ENCODE peak calls at places on chromosomes 12 and 14, in eight cellular contexts. U is gastrocnemius medialis, Y is HCT116, S is uterus, T is heart left ventricle, M is suprapubic skin, J is ovary, Q is A549. E is an unnamed sample.
A peak's percentile ranks its signal among the peaks of the same experiment; 100 is the strongest.

GRCh38 chr12:30835216-30835615 is 80.5 kb upstream of the CAPRIN2 start:
- DNase-seq in U (no peak), Y (no peak), S (no peak), T (no peak), M (no peak), J (no peak), Q (no peak), E (no peak)

GRCh38 chr14:51119411-51120051 is 24.6 kb upstream of the TRIM9 start:
- DNase-seq in U (no peak), Y (no peak), S (no peak), T (no peak), M (no peak), J (no peak), Q (no peak), E (no peak)

GRCh38 chr12:119082496-119082895 is 96.2 kb upstream of the HSPB8 start:
- DNase-seq in U (no peak), Y (no peak), S (no peak), T (peak; percentile 83), M (no peak), J (no peak), Q (no peak), E (no peak)

GRCh38 chr14:31118892-31119291 is 88.7 kb downstream of the HECTD1 start:
- DNase-seq in U (no peak), Y (no peak), S (no peak), T (no peak), M (no peak), J (no peak), Q (no peak), E (no peak)

GRCh38 chr12:57632369-57632897 is 568 bp downstream of the B4GALNT1 start:
- DNase-seq in U (no peak), Y (no peak), S (no peak), T (no peak), M (peak; percentile 67), J (peak; percentile 20), Q (peak; percentile 43), E (no peak)

GRCh38 chr12:50102186-50102585 is 1.6 kb upstream of the GPD1 start:
- DNase-seq in U (no peak), Y (no peak), S (no peak), T (no peak), M (no peak), J (no peak), Q (no peak), E (no peak)

GRCh38 chr12:19316420-19316819 is 122.9 kb upstream of the AEBP2 start:
- DNase-seq in U (no peak), Y (no peak), S (no peak), T (no peak), M (no peak), J (no peak), Q (peak; percentile 9), E (no peak)

GRCh38 chr14:74988131-74988530 is 14.6 kb upstream of the EIF2B2 start:
- DNase-seq in U (no peak), Y (peak; percentile 45), S (no peak), T (no peak), M (no peak), J (no peak), Q (peak; percentile 54), E (no peak)

GRCh38 chr12:57340104-57340503 is 89.1 kb upstream of the STAC3 start:
- DNase-seq in U (peak; percentile 28), Y (no peak), S (peak; percentile 62), T (peak; percentile 82), M (no peak), J (peak; percentile 80), Q (peak; percentile 71), E (peak; percentile 56)

GRCh38 chr12:114166360-114166759 is 200.2 kb upstream of the RBM19 start:
- DNase-seq in U (no peak), Y (peak; percentile 24), S (peak; percentile 19), T (peak; percentile 38), M (no peak), J (no peak), Q (peak; percentile 49), E (peak; percentile 30)

GRCh38 chr12:6851921-6852650 is at the start of gene USP5:
- DNase-seq in U (peak; percentile 99), Y (peak; percentile 100), S (peak; percentile 98), T (peak; percentile 100), M (peak; percentile 99), J (peak; percentile 97), Q (peak; percentile 100), E (peak; percentile 99)

GRCh38 chr12:6850796-6851152 is 312 bp downstream of the CDCA3 start:
- DNase-seq in U (no peak), Y (no peak), S (no peak), T (no peak), M (no peak), J (no peak), Q (no peak), E (no peak)

GRCh38 chr12:6852651-6853354 is 853 bp downstream of the USP5 start:
- DNase-seq in U (no peak), Y (no peak), S (peak; percentile 47), T (no peak), M (no peak), J (peak; percentile 64), Q (peak; percentile 59), E (peak; percentile 22)

GRCh38 chr12:6849976-6850560 is 1.0 kb downstream of the CDCA3 start:
- DNase-seq in U (no peak), Y (no peak), S (no peak), T (no peak), M (no peak), J (no peak), Q (no peak), E (no peak)

DNA sequence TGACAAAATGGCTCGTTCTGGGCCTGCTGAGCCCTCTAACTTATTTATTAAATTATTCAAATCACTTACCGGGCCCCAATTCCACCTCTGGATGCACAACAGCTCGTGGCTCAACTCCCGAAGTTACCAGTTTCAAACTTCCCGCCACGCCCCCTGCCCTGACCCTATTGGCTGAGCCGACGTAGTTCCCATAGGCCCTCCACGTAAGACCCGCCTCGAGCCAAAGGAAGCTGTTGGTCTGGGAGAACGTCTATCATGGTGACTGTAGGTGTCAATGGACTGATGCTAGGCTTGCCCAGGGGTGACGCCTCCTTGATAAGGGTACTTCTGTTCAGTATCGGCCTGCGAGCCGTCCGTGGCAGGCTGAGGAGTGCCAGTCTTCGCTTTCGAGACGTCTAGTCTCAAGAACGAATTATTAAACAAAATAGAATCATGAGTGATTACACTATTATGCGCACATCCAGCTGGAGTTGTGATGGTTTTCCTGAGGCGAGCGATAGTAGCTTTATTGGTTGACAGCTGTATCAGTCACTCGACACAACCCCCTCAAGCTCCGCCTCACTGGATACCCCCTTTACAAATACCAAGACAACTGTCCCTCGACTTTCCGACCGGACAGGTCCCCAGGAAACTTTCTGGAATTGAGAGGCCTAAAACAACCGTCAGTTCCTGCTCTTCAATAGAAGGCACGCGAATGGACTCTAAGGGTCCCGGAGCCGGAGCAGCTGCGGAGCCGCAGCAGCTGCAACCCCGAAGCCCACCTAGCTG is at the start of gene CDCA3:
- DNase-seq in U (peak; percentile 96), Y (peak; percentile 98), S (peak; percentile 92), T (peak; percentile 97), M (peak; percentile 98), J (peak; percentile 96), Q (peak; percentile 99), E (peak; percentile 98)
- TF ChIP-seq POLR2A in U (peak; percentile 90), Y (peak; percentile 94), S (peak; percentile 49), T (peak; percentile 83), M (peak; percentile 76), J (peak; percentile 36), Q (peak; percentile 41), E (peak; percentile 98)

GRCh38 chr14:32820686-32821085 is 118.0 kb upstream of the NPAS3 start:
- DNase-seq in U (no peak), Y (no peak), S (no peak), T (peak; percentile 43), M (no peak), J (no peak), Q (no peak), E (no peak)

GRCh38 chr14:32824195-32824594 is 114.5 kb upstream of the NPAS3 start:
- DNase-seq in U (no peak), Y (no peak), S (no peak), T (no peak), M (no peak), J (no peak), Q (no peak), E (no peak)

GRCh38 chr14:32825058-32825457 is 113.6 kb upstream of the NPAS3 start:
- DNase-seq in U (no peak), Y (no peak), S (no peak), T (no peak), M (no peak), J (no peak), Q (no peak), E (no peak)

GRCh38 chr14:32821989-32822653 is 116.6 kb upstream of the NPAS3 start:
- DNase-seq in U (no peak), Y (no peak), S (no peak), T (no peak), M (no peak), J (no peak), Q (no peak), E (no peak)

DNA sequence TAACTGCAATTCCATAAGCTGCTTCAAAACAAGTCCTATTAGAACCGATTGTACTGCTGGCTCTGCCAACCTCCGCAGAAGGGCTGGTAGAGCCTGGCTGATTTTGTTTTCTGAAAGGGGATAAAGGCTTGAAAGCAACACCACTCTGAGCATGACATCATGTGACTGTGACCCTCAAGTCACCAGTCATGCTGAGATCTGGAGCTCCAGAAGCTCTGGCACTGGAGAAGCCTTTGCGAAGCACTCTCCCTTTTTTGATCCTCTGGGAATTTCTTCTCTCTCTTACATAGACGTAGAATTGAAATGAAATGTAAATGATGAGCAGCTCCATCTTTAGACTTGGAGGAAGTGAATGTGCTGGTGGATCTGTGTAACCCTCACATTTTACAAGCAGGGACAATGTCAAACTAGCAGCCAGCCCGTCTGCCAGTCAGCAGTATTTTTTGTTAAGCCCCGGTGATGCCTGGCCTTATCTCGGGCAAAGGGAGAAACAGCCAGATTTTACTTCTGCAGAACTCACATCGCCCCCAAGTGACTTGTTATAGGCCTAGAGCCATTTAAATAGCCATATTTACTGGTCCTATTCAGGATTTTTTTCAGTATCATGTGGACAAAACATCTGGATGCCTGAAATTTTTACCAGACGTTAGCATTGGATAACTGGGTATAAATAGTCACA is 112.1 kb upstream of the NPAS3 start:
- DNase-seq in U (no peak), Y (no peak), S (no peak), T (no peak), M (no peak), J (no peak), Q (no peak), E (no peak)
- H3K27ac ChIP-seq in U (no peak overlapping the region), Y (no peak overlapping the region), S (no peak overlapping the region), T (no peak overlapping the region), M (no peak overlapping the region), J (no peak overlapping the region), Q (no peak overlapping the region), E (no peak overlapping the region)

DNA sequence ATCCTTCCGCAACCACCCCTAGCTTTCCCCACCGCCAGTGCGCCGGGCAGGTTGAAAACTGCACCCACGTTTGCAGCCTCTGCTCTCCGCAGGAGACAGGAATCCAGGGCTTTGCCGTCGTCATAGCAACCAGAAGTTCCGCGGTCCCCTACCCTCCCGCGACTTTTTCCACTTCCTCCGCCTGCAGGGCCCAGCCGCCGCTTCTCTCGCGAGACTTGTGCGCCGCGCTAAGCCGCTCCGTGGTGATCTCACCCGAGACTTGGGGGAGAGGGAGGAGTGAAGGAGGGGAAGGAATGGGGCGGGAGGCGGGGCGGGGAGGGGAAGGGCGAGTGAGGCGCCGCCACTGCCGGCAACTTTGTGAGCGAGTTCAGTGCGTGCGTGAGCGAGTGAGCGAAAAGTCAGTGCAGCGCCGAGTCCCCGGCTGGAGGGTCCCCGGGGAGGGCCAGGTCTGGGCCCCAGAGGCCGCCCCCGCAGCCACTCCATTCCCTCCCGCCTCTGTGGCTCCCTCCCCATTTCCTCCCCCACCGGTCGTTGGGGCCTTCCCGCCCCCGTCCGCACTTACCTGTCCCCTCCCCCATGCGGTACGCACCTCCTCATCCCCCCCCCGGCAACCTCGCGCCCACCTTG is 413.0 kb downstream of the PCNX1 start:
- DNase-seq in U (peak; percentile 85), Y (peak; percentile 95), S (peak; percentile 98), T (peak; percentile 99), M (peak; percentile 98), J (peak; percentile 99), Q (peak; percentile 98), E (peak; percentile 98)
- TF ChIP-seq POLR2A in U (peak; percentile 71), Y (peak; percentile 46), S (peak; percentile 87), T (no peak), M (peak; percentile 82), J (peak; percentile 75), Q (peak; percentile 85), E (peak; percentile 96)

GRCh38 chr12:28313631-28314030 is 123.4 kb downstream of the CCDC91 start:
- DNase-seq in U (peak; percentile 26), Y (no peak), S (no peak), T (peak; percentile 32), M (no peak), J (no peak), Q (no peak), E (peak; percentile 31)
- H3K27ac ChIP-seq in U (peak overlapping the region; percentile 14), Y (no peak overlapping the region), S (no peak overlapping the region), T (peak overlapping the region; percentile 39), M (no peak overlapping the region), J (no peak overlapping the region), Q (no peak overlapping the region), E (no peak overlapping the region)

E was measured in body of pancreas.